ENCODE peak calls at places on chromosomes 6 and 20, in six cellular contexts. U is pancreas, H is esophagus muscularis mucosa, M is bronchial epithelial cell, A is AG09309, C is activated B cell treated with CpG ODN at 0.5 μM for 24 hours. E is an unnamed sample.

GRCh38 chr6:79570129-79570801 is 33.0 kb upstream of the LCA5 start:
- DNase-seq in U (peak), H (no peak), M (peak), A (peak), C (no peak), E (no peak)

GRCh38 chr20:58876437-58876836 is 23.9 kb downstream of the GNAS start:
- DNase-seq in U (no peak), H (no peak), M (no peak), A (no peak), C (no peak), E (no peak)

GRCh38 chr20:41052742-41053419 is 24.3 kb downstream of the TOP1 start:
- DNase-seq in U (no peak), H (no peak), M (no peak), A (no peak), C (no peak), E (no peak)

GRCh38 chr6:155328539-155329459 is 14.5 kb upstream of the TFB1M start:
- DNase-seq in U (peak), H (no peak), M (no peak), A (no peak), C (no peak), E (no peak)

GRCh38 chr20:20593447-20594170 is 118.8 kb downstream of the RALGAPA2 start:
- DNase-seq in U (no peak), H (no peak), M (peak), A (no peak), C (no peak), E (peak)

GRCh38 chr6:167578371-167578901 is 248.3 kb upstream of the AFDN start:
- DNase-seq in U (no peak), H (peak), M (no peak), A (no peak), C (no peak), E (no peak)

GRCh38 chr20:33373735-33374605 is 27.3 kb downstream of the CDK5RAP1 start:
- DNase-seq in U (peak), H (no peak), M (peak), A (no peak), C (no peak), E (no peak)

GRCh38 chr6:8191629-8192028 is 89.3 kb upstream of the EEF1E1 start:
- DNase-seq in U (no peak), H (no peak), M (no peak), A (no peak), C (no peak), E (no peak)

GRCh38 chr20:1861347-1861987 is 33.7 kb upstream of the SIRPA start:
- DNase-seq in U (no peak), H (no peak), M (peak), A (no peak), C (no peak), E (no peak)

GRCh38 chr6:37696220-37696840 is 1.4 kb downstream of the MDGA1 start:
- DNase-seq in U (no peak), H (no peak), M (peak), A (no peak), C (peak), E (peak)

GRCh38 chr6:21893778-21894177 is 300.2 kb downstream of the SOX4 start:
- DNase-seq in U (no peak), H (no peak), M (peak), A (no peak), C (no peak), E (no peak)

GRCh38 chr6:11919771-11920440 is 92.2 kb upstream of the HIVEP1 start:
- DNase-seq in U (no peak), H (no peak), M (no peak), A (no peak), C (no peak), E (no peak)

GRCh38 chr6:68087399-68088133 is 547.5 kb upstream of the ADGRB3 start:
- DNase-seq in U (no peak), H (no peak), M (no peak), A (no peak), C (no peak), E (peak)

GRCh38 chr20:33130553-33130952 is 37.4 kb upstream of the BPIFA2 start:
- DNase-seq in U (no peak), H (no peak), M (peak), A (peak), C (no peak), E (no peak)

GRCh38 chr6:163165922-163166321 is 248.6 kb upstream of the QKI start:
- DNase-seq in U (no peak), H (peak), M (no peak), A (no peak), C (no peak), E (no peak)

GRCh38 chr6:12593720-12594540 is 122.6 kb upstream of the PHACTR1 start:
- DNase-seq in U (no peak), H (no peak), M (no peak), A (no peak), C (no peak), E (no peak)

GRCh38 chr6:152298055-152298647 is 339.0 kb downstream of the SYNE1 start:
- DNase-seq in U (no peak), H (no peak), M (no peak), A (no peak), C (no peak), E (peak)

GRCh38 chr6:100664274-100665040 is 199.7 kb upstream of the SIM1 start:
- DNase-seq in U (no peak), H (no peak), M (peak), A (peak), C (no peak), E (no peak)

GRCh38 chr20:63980317-63980805 is 571 bp upstream of the PRPF6 start:
- DNase-seq in U (no peak), H (no peak), M (peak), A (no peak), C (no peak), E (no peak)

GRCh38 chr20:38023181-38024085 is 9.8 kb downstream of the TTI1 start:
- DNase-seq in U (no peak), H (no peak), M (no peak), A (peak), C (no peak), E (no peak)

GRCh38 chr6:2522521-2522920 is 228.2 kb downstream of the MYLK4 start:
- DNase-seq in U (no peak), H (no peak), M (peak), A (no peak), C (no peak), E (no peak)

GRCh38 chr20:33490023-33490933 is at the start of gene CBFA2T2:
- DNase-seq in U (peak), H (no peak), M (peak), A (peak), C (no peak), E (peak)

GRCh38 chr20:14921546-14921945 is 584.1 kb upstream of the FLRT3 start:
- DNase-seq in U (no peak), H (no peak), M (peak), A (no peak), C (no peak), E (no peak)

GRCh38 chr20:50431066-50431450 is 79.1 kb upstream of the PTPN1 start:
- DNase-seq in U (no peak), H (no peak), M (peak), A (no peak), C (no peak), E (no peak)

GRCh38 chr6:37794825-37795224 is 24.7 kb upstream of the ZFAND3 start:
- DNase-seq in U (no peak), H (no peak), M (peak), A (no peak), C (no peak), E (no peak)

GRCh38 chr6:44072452-44072958 is 54.7 kb downstream of the MRPL14 start:
- DNase-seq in U (no peak), H (no peak), M (no peak), A (no peak), C (no peak), E (no peak)

GRCh38 chr6:128112494-128112893 is 211.6 kb upstream of the THEMIS start:
- DNase-seq in U (no peak), H (no peak), M (no peak), A (no peak), C (no peak), E (peak)

GRCh38 chr20:64228086-64228485 is 27.5 kb upstream of the PCMTD2 start:
- DNase-seq in U (no peak), H (no peak), M (no peak), A (no peak), C (no peak), E (no peak)

GRCh38 chr20:6654490-6655247 is 112.8 kb upstream of the BMP2 start:
- DNase-seq in U (no peak), H (no peak), M (peak), A (no peak), C (no peak), E (no peak)
- TF ChIP-seq CTCF in U (no peak), H (no peak), M (no peak), A (no peak), C (no peak), E (no peak)

DNA sequence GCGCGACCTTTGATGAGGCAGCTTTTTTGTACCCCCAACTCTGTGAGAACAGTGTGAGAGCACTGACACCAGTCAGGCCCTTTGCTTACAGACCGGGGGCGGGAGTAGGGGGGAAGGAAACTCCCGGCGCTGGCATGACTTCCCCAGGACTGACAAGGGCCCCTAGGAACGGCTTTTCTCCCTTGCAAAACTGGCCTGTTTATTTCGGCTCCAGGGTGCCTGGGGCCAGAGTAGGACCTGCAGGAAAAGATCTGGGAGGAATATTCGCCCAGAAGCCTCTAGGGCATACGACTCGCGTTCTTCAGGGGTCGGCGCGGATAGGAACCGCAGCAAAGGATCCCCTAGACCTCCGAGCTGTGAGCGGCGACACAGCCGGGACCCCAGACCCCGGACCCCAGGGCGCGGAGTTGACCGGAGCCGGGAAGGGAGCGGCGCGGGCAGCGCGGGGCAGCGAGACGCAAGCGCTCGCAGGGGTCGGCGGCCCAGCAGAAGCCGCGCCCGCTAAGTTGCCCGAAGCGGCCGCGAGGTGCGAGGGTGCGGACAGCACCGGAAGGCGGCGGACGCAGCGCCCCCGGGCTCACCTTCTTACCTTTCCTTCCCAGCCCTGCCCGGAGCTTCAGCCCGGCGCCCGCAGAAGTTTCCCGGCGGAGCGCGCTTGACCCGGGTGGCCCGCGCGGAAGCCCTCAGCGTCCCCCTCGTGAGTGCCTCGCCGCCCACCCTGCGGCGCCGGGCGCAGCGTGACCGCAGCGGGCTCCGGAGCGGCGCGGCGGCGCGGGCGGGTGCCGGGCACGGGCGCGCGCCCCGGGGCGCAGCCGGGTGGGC is at the start of gene POPDC3:
- DNase-seq in U (no peak), H (no peak), M (no peak), A (no peak), C (no peak), E (peak)
- TF ChIP-seq CTCF in U (no peak), H (no peak), M (no peak), A (no peak), C (no peak), E (no peak)

DNA sequence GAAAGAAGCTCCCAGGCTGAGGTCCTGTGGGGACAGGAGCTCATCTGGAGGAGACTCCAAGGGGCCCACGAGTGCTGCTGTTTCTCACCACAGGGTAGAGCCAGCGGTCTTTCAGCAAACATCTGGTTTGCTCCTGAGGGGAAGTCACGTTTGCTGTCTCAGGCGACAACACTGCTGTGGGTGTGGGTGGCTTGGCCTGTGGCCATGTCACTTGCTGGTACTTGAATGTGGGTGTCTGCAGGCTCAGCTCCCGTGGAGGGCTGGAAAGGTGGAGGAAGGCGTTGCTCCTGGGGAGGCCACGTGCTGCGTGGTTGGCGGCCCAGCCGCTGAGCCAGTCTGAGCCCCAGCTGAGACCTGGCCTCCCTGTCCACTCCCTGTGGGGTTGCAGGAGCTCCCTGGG is 52.8 kb upstream of the MPC1 start:
- DNase-seq in U (no peak), H (no peak), M (peak), A (no peak), C (no peak), E (no peak)
- TF ChIP-seq CTCF in U (no peak), H (no peak), M (no peak), A (no peak), C (no peak), E (no peak)

GRCh38 chr6:30542915-30543314 is 13.4 kb downstream of the GNL1 start:
- DNase-seq in U (no peak), H (no peak), M (no peak), A (no peak), C (no peak), E (no peak)
- TF ChIP-seq CTCF in U (no peak), H (no peak), M (no peak), A (no peak), C (no peak), E (no peak)

GRCh38 chr6:71419954-71420692 is 131.5 kb downstream of the OGFRL1 start:
- DNase-seq in U (peak), H (no peak), M (no peak), A (no peak), C (peak), E (peak)
- TF ChIP-seq CTCF in U (no peak), H (peak), M (peak), A (peak), C (no peak), E (no peak)

DNA sequence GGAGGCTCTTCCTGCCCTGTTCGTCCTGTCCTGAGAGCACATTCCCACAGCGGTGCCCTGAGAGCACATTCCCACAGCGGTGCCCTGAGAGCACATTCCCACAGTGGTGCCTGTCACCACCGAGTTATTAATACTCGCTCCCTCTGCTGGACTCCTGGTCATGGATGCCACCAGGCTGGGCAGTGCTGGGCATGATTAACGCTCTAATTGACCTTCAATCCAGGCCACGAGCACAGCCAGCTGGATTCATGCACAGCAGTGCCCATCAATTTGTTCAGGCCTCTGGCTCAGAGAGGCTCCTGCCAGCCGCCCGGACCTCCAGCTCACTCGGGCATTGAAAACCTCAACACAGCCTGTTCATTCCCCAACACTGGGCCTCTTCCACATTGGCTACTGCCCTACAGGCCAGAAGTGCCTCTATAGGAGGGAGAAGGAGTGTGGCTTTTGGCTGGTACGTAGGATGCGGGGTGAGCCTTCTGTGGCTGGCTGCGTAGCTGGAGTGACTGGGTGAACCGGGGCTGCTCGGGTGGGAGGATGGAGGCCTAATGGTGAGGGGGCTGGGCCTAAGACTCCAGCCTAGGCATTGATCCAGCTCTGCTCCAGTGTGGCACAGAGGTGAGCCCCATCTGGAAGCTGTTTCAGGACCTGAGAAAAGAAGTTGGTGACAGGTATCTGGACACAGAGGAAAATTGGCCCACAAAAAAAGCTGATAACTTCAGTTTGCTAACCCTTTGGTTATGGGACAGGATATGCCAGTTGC is 9.3 kb downstream of the IP6K3 start:
- DNase-seq in U (no peak), H (no peak), M (no peak), A (no peak), C (no peak), E (no peak)
- TF ChIP-seq CTCF in U (no peak), H (no peak), M (no peak), A (no peak), C (no peak), E (no peak)

GRCh38 chr6:138300469-138300868 is 77.2 kb upstream of the SMIM28 start:
- DNase-seq in U (no peak), H (peak), M (no peak), A (no peak), C (no peak), E (no peak)

GRCh38 chr6:138296381-138296780 is 78.1 kb upstream of the PBOV1 start:
- DNase-seq in U (no peak), H (peak), M (no peak), A (no peak), C (no peak), E (no peak)

GRCh38 chr6:138293996-138294395 is 75.7 kb upstream of the PBOV1 start:
- DNase-seq in U (no peak), H (peak), M (no peak), A (no peak), C (no peak), E (no peak)

GRCh38 chr6:138296786-138297185 is 78.5 kb upstream of the PBOV1 start:
- DNase-seq in U (no peak), H (peak), M (no peak), A (no peak), C (no peak), E (no peak)

GRCh38 chr6:138297761-138298298 is 79.5 kb upstream of the PBOV1 start:
- DNase-seq in U (no peak), H (peak), M (peak), A (no peak), C (no peak), E (no peak)
- TF ChIP-seq CTCF in U (no peak), H (no peak), M (no peak), A (no peak), C (no peak), E (no peak)